ENCODE peak calls at places on chromosomes 13 and 19, in six cellular contexts. G is bronchial epithelial cell, T is BJ, C is heart left ventricle, B is lower lobe of right lung, Y is head of caudate nucleus. N is an unnamed sample.

GRCh38 chr19:1216756-1217155 is 11.2 kb downstream of the STK11 start:
- DNase-seq in B (no peak), G (no peak), C (no peak), T (no peak), Y (no peak), N (no peak)

GRCh38 chr19:572891-573825 is 762 bp downstream of the BSG start:
- DNase-seq in T (no peak), G (peak; percentile 35), C (peak; percentile 43), Y (peak; percentile 48), B (peak; percentile 72), N (no peak)

GRCh38 chr13:53272873-53273272 is 244.3 kb downstream of the OLFM4 start:
- DNase-seq in C (no peak), T (no peak), Y (no peak), B (no peak), G (no peak), N (no peak)

GRCh38 chr19:1312732-1313694 is 27.3 kb downstream of the EFNA2 start:
- DNase-seq in B (no peak), C (no peak), Y (no peak), G (peak; percentile 63), T (no peak), N (no peak)

GRCh38 chr13:22449251-22449650 is 731.5 kb upstream of the SGCG start:
- DNase-seq in G (no peak), C (no peak), T (no peak), B (no peak), Y (no peak), N (no peak)

GRCh38 chr13:113835461-113836274 is 28.2 kb downstream of the GAS6 start:
- DNase-seq in G (no peak), B (peak; percentile 36), C (no peak), T (peak; percentile 74), Y (no peak), N (no peak)

GRCh38 chr13:97395437-97396136 is 38.4 kb upstream of the RAP2A start:
- DNase-seq in C (no peak), G (peak; percentile 87), Y (no peak), T (no peak), B (no peak), N (no peak)

GRCh38 chr13:44004881-44005280 is 125.2 kb downstream of the LACC1 start:
- DNase-seq in G (peak; percentile 80), B (no peak), C (no peak), Y (no peak), T (no peak), N (no peak)

GRCh38 chr13:48896312-48896711 is 79.4 kb upstream of the FNDC3A start:
- DNase-seq in G (peak; percentile 78), B (no peak), C (no peak), Y (no peak), T (no peak), N (no peak)

GRCh38 chr19:55044286-55044685 is 6.2 kb upstream of the GP6 start:
- DNase-seq in C (no peak), G (no peak), Y (no peak), B (no peak), T (no peak), N (no peak)

GRCh38 chr13:50650936-50651638 is 192.4 kb downstream of the DLEU7 start:
- DNase-seq in G (peak; percentile 75), C (no peak), T (no peak), B (no peak), Y (no peak), N (no peak)

GRCh38 chr19:17001603-17002183 is 24.9 kb downstream of the CPAMD8 start:
- DNase-seq in G (no peak), T (no peak), B (no peak), C (peak; percentile 34), Y (no peak), N (no peak)

GRCh38 chr13:114142640-114143490 is 10.4 kb upstream of the RASA3 start:
- DNase-seq in G (peak; percentile 82), C (peak; percentile 27), T (no peak), Y (no peak), B (peak; percentile 70), N (no peak)

GRCh38 chr13:67366533-67366932 is 136.4 kb upstream of the PCDH9 start:
- DNase-seq in C (no peak), G (peak; percentile 19), Y (no peak), B (no peak), T (no peak), N (no peak)

GRCh38 chr19:10889880-10890279 is 18.5 kb downstream of the CARM1 start:
- DNase-seq in C (no peak), B (no peak), G (no peak), Y (no peak), T (no peak), N (no peak)

GRCh38 chr13:106561551-106562170 is 6.3 kb downstream of the ARGLU1 start:
- DNase-seq in G (no peak), C (no peak), Y (no peak), B (no peak), T (no peak), N (no peak)

GRCh38 chr19:40465025-40465780 is at the start of gene BLVRB:
- DNase-seq in T (no peak), Y (no peak), B (no peak), G (peak; percentile 58), C (no peak), N (peak; percentile 16)

GRCh38 chr13:32385369-32385768 is 42.6 kb downstream of the N4BP2L1 start:
- DNase-seq in G (no peak), B (no peak), Y (no peak), T (no peak), C (no peak), N (no peak)

GRCh38 chr19:6318772-6319171 is 14.6 kb downstream of the ACER1 start:
- DNase-seq in Y (no peak), G (peak; percentile 33), T (no peak), B (no peak), C (no peak), N (no peak)

GRCh38 chr19:30044273-30045259 is 102.5 kb downstream of the URI1 start:
- DNase-seq in Y (no peak), C (no peak), B (no peak), G (no peak), T (no peak), N (no peak)

GRCh38 chr13:100483836-100484381 is 104.7 kb downstream of the GGACT start:
- DNase-seq in Y (no peak), C (no peak), G (no peak), B (no peak), T (no peak), N (no peak)

GRCh38 chr19:8654591-8655339 is 24.3 kb downstream of the NFILZ start:
- DNase-seq in G (peak; percentile 3), T (no peak), B (peak; percentile 75), Y (peak; percentile 75), C (no peak), N (no peak)

GRCh38 chr19:39125554-39126311 is at the start of gene PAK4:
- DNase-seq in T (peak; percentile 83), Y (peak; percentile 99), G (peak; percentile 90), B (peak; percentile 98), C (peak; percentile 98), N (peak; percentile 98)

GRCh38 chr19:30880551-30880950 is 468.7 kb downstream of the TSHZ3 start:
- DNase-seq in C (no peak), Y (no peak), B (no peak), G (no peak), T (no peak), N (no peak)

GRCh38 chr19:2974342-2974932 is 2.9 kb upstream of the TLE6 start:
- DNase-seq in B (peak; percentile 64), Y (no peak), C (peak; percentile 69), G (no peak), T (no peak), N (no peak)

GRCh38 chr19:12774588-12775555 is at the start of gene HOOK2:
- DNase-seq in T (no peak), B (peak; percentile 97), C (peak; percentile 66), G (peak; percentile 86), Y (peak; percentile 69), N (no peak)

GRCh38 chr19:33514885-33515485 is 6.6 kb downstream of the PEPD start:
- DNase-seq in G (no peak), Y (no peak), B (peak; percentile 60), C (peak; percentile 44), T (no peak), N (no peak)

GRCh38 chr19:12260236-12260635 is 34.4 kb downstream of the ZNF44 start:
- DNase-seq in B (no peak), Y (no peak), G (no peak), T (no peak), C (no peak), N (no peak)

GRCh38 chr13:80168089-80168850 is 172.7 kb downstream of the SPRY2 start:
- DNase-seq in G (peak; percentile 36), B (no peak), T (peak; percentile 4), Y (no peak), C (peak; percentile 28), N (peak; percentile 65)

GRCh38 chr13:27962128-27962841 is 6.8 kb downstream of the CDX2 start:
- DNase-seq in T (no peak), C (no peak), G (no peak), Y (peak; percentile 15), B (no peak), N (no peak)

GRCh38 chr13:95724252-95724651 is 47.3 kb downstream of the DNAJC3 start:
- DNase-seq in B (no peak), C (no peak), G (no peak), Y (no peak), T (no peak), N (no peak)

GRCh38 chr13:95842898-95843297 is 166.0 kb downstream of the DNAJC3 start:
- DNase-seq in Y (no peak), B (no peak), C (no peak), G (peak; percentile 59), T (no peak), N (no peak)

GRCh38 chr19:52941941-52942370 is 18.7 kb upstream of the ZNF888 start:
- DNase-seq in T (no peak), G (peak; percentile 14), C (peak; percentile 40), Y (no peak), B (peak; percentile 64), N (no peak)

GRCh38 chr13:112442483-112443090 is 66.4 kb downstream of the SPACA7 start:
- DNase-seq in Y (no peak), G (peak; percentile 9), B (no peak), C (no peak), T (no peak), N (no peak)

GRCh38 chr19:15680478-15680877 is 7.6 kb downstream of the CYP4F12 start:
- DNase-seq in C (no peak), Y (no peak), T (no peak), B (no peak), G (no peak), N (no peak)

N was measured in putamen.